ENCODE peak calls at places on chromosome 9, in seven cellular contexts. Q, P, W, S, V, Y and F are unnamed samples.

GRCh38 chr9:133676450-133676849 is 40.3 kb downstream of the DBH start:
- DNase-seq in W (no peak), P (no peak), V (no peak), Q (no peak), S (no peak), Y (no peak), F (no peak)

GRCh38 chr9:99752710-99753109 is 69.0 kb upstream of the NR4A3 start:
- DNase-seq in V (no peak), Q (no peak), S (no peak), W (peak), Y (no peak), P (no peak), F (no peak)

GRCh38 chr9:22044583-22044982 is 35.5 kb upstream of the CDKN2B start:
- DNase-seq in Y (no peak), S (no peak), P (no peak), V (no peak), W (no peak), Q (no peak), F (no peak)

GRCh38 chr9:131271506-131271931 is 4.8 kb downstream of the FAM78A start:
- DNase-seq in W (no peak), Y (no peak), P (no peak), V (no peak), S (no peak), Q (peak), F (no peak)

GRCh38 chr9:123305879-123306278 is 37.5 kb upstream of the STRBP start:
- DNase-seq in S (no peak), V (no peak), Q (no peak), Y (no peak), W (no peak), P (no peak), F (no peak)

GRCh38 chr9:129221979-129222635 is 44.0 kb upstream of the IER5L start:
- DNase-seq in Q (no peak), Y (no peak), P (no peak), S (no peak), W (no peak), V (no peak), F (no peak)

GRCh38 chr9:75239176-75239575 is 150.9 kb downstream of the OSTF1 start:
- DNase-seq in Y (no peak), V (no peak), Q (no peak), P (no peak), W (peak), S (peak), F (no peak)

GRCh38 chr9:112867275-112867991 is 23.2 kb downstream of the SLC46A2 start:
- DNase-seq in V (no peak), P (peak), Q (peak), W (peak), Y (no peak), S (peak), F (no peak)

GRCh38 chr9:136244116-136244775 is 1.4 kb downstream of the QSOX2 start:
- DNase-seq in Y (peak), W (no peak), P (peak), Q (peak), S (no peak), V (peak), F (no peak)

GRCh38 chr9:35195683-35196082 is 33.9 kb downstream of the UNC13B start:
- DNase-seq in P (no peak), W (no peak), Q (no peak), Y (no peak), S (no peak), V (no peak), F (no peak)

GRCh38 chr9:16434522-16434921 is 435.9 kb downstream of the BNC2 start:
- DNase-seq in Q (no peak), P (no peak), S (no peak), W (no peak), V (no peak), Y (no peak), F (no peak)

GRCh38 chr9:95381243-95381642 is 63.7 kb upstream of the FANCC start:
- DNase-seq in S (no peak), V (no peak), Q (no peak), P (no peak), W (peak), Y (no peak), F (no peak)

GRCh38 chr9:128409998-128410397 is 10.7 kb upstream of the CERCAM start:
- DNase-seq in V (no peak), Y (no peak), S (peak), W (no peak), Q (peak), P (peak), F (no peak)

GRCh38 chr9:98933185-98933584 is 10.5 kb upstream of the COL15A1 start:
- DNase-seq in Y (no peak), S (no peak), Q (no peak), P (no peak), W (no peak), V (no peak), F (no peak)

GRCh38 chr9:96514108-96514824 is 64.3 kb downstream of the HABP4 start:
- DNase-seq in Q (no peak), W (peak), S (no peak), P (no peak), V (no peak), Y (no peak), F (no peak)

GRCh38 chr9:86126998-86127972 is 27.9 kb upstream of the GOLM1 start:
- DNase-seq in S (peak), Y (no peak), W (peak), P (peak), V (no peak), Q (peak), F (no peak)

GRCh38 chr9:26786571-26786970 is 106.0 kb downstream of the CAAP1 start:
- DNase-seq in S (no peak), P (no peak), Q (no peak), Y (no peak), V (no peak), W (peak), F (no peak)

GRCh38 chr9:129500166-129500862 is 120.6 kb downstream of the C9orf50 start:
- DNase-seq in Y (no peak), S (no peak), V (no peak), Q (no peak), P (no peak), W (no peak), F (no peak)

GRCh38 chr9:38048319-38048969 is 20.6 kb downstream of the SHB start:
- DNase-seq in S (no peak), V (no peak), Y (no peak), P (no peak), W (peak), Q (no peak), F (no peak)

GRCh38 chr9:4048441-4048840 is 251.4 kb downstream of the GLIS3 start:
- DNase-seq in S (peak), Q (peak), P (peak), V (no peak), W (peak), Y (no peak), F (no peak)